ENCODE peak calls at places on chromosomes 5 and 9, in nine cellular contexts. I, Y, E, R, M, O, G, U and A are unnamed samples.

GRCh38 chr9:130128251-130128650 is 44.0 kb upstream of the NCS1 start:
- DNase-seq in I (peak), Y (no peak), E (no peak), R (no peak), M (peak), O (no peak), G (peak), U (peak), A (no peak)

GRCh38 chr9:93673844-93674334 is 97.5 kb downstream of the PHF2 start:
- DNase-seq in I (no peak), Y (no peak), E (no peak), R (peak), M (no peak), O (no peak), G (no peak), U (peak), A (no peak)

GRCh38 chr9:135230817-135231520 is 143.5 kb downstream of the OLFM1 start:
- DNase-seq in I (no peak), Y (no peak), E (no peak), R (peak), M (no peak), O (no peak), G (no peak), U (no peak), A (no peak)

GRCh38 chr5:138305797-138306196 is 25.8 kb downstream of the CDC25C start:
- DNase-seq in I (no peak), Y (peak), E (no peak), R (no peak), M (no peak), O (peak), G (no peak), U (no peak), A (no peak)

GRCh38 chr9:136791466-136792276 is 527 bp downstream of the TMEM141 start:
- DNase-seq in I (peak), Y (peak), E (peak), R (no peak), M (peak), O (peak), G (peak), U (peak), A (no peak)

GRCh38 chr5:9052421-9052820 is 493.5 kb downstream of the SEMA5A start:
- DNase-seq in I (no peak), Y (no peak), E (no peak), R (no peak), M (no peak), O (no peak), G (no peak), U (no peak), A (no peak)

GRCh38 chr5:124343021-124343420 is 403.4 kb downstream of the ZNF608 start:
- DNase-seq in I (no peak), Y (no peak), E (no peak), R (no peak), M (no peak), O (no peak), G (no peak), U (no peak), A (no peak)

GRCh38 chr9:130895481-130896232 is 955 bp downstream of the QRFP start:
- DNase-seq in I (no peak), Y (no peak), E (no peak), R (no peak), M (no peak), O (no peak), G (no peak), U (no peak), A (no peak)

GRCh38 chr5:157328277-157328912 is 62.5 kb downstream of the CYFIP2 start:
- DNase-seq in I (no peak), Y (peak), E (peak), R (peak), M (peak), O (peak), G (peak), U (peak), A (peak)

GRCh38 chr5:115543931-115544370 is 624 bp downstream of the FEM1C start:
- DNase-seq in I (no peak), Y (peak), E (peak), R (peak), M (peak), O (peak), G (peak), U (peak), A (no peak)

GRCh38 chr5:178182158-178182876 is 4.9 kb downstream of the GMCL2 start:
- DNase-seq in I (no peak), Y (no peak), E (no peak), R (no peak), M (no peak), O (no peak), G (no peak), U (no peak), A (no peak)

GRCh38 chr9:715743-716400 is 125.6 kb upstream of the DMRT1 start:
- DNase-seq in I (no peak), Y (no peak), E (no peak), R (no peak), M (no peak), O (no peak), G (no peak), U (no peak), A (no peak)

GRCh38 chr9:22053178-22053577 is 44.1 kb upstream of the CDKN2B start:
- DNase-seq in I (no peak), Y (no peak), E (no peak), R (no peak), M (no peak), O (no peak), G (no peak), U (no peak), A (no peak)

GRCh38 chr5:96597441-96598020 is 64.6 kb upstream of the CAST start:
- DNase-seq in I (no peak), Y (peak), E (no peak), R (no peak), M (no peak), O (no peak), G (peak), U (peak), A (no peak)

GRCh38 chr9:93071464-93071863 is 13.0 kb downstream of the SUSD3 start:
- DNase-seq in I (no peak), Y (peak), E (no peak), R (no peak), M (no peak), O (peak), G (peak), U (peak), A (no peak)

GRCh38 chr5:44440186-44440585 is 51.0 kb upstream of the FGF10 start:
- DNase-seq in I (no peak), Y (no peak), E (no peak), R (no peak), M (no peak), O (no peak), G (no peak), U (no peak), A (no peak)

GRCh38 chr5:72063219-72063819 is 44.0 kb upstream of the MAP1B start:
- DNase-seq in I (no peak), Y (peak), E (peak), R (no peak), M (peak), O (peak), G (peak), U (peak), A (no peak)

GRCh38 chr9:86357091-86357866 is 3.1 kb upstream of the TUT7 start:
- DNase-seq in I (no peak), Y (no peak), E (no peak), R (no peak), M (no peak), O (no peak), G (no peak), U (no peak), A (no peak)

GRCh38 chr9:13388157-13388556 is 108.7 kb upstream of the MPDZ start:
- DNase-seq in I (no peak), Y (no peak), E (no peak), R (peak), M (no peak), O (no peak), G (no peak), U (no peak), A (no peak)

GRCh38 chr5:79399046-79399445 is 114.9 kb downstream of the HOMER1 start:
- DNase-seq in I (no peak), Y (no peak), E (no peak), R (no peak), M (no peak), O (no peak), G (no peak), U (no peak), A (no peak)

GRCh38 chr9:30995951-30996738 is 1388.3 kb upstream of the ACO1 start:
- DNase-seq in I (no peak), Y (no peak), E (no peak), R (no peak), M (no peak), O (peak), G (no peak), U (no peak), A (no peak)

GRCh38 chr9:131505012-131505411 is 2.3 kb downstream of the POMT1 start:
- DNase-seq in I (no peak), Y (no peak), E (no peak), R (no peak), M (no peak), O (no peak), G (no peak), U (no peak), A (no peak)

GRCh38 chr5:116436674-116437350 is 137.8 kb downstream of the SEMA6A start:
- DNase-seq in I (no peak), Y (no peak), E (no peak), R (no peak), M (no peak), O (no peak), G (no peak), U (no peak), A (no peak)

GRCh38 chr9:133509179-133510083 is 15.3 kb downstream of the MYMK start:
- DNase-seq in I (no peak), Y (peak), E (peak), R (no peak), M (peak), O (peak), G (no peak), U (no peak), A (no peak)